ENCODE peak calls at places on chromosomes 4 and X, in ten cellular contexts. P, K, X, Z, U, Q, A, O, C and T are unnamed samples.

GRCh38 chr4:172143605-172144314 is 330.6 kb downstream of the GALNTL6 start:
- DNase-seq in C (no peak), K (no peak), U (no peak), O (no peak), P (no peak), Z (no peak), X (no peak), A (no peak), Q (peak), T (no peak)

GRCh38 chr4:170089274-170089742 is 448 bp downstream of the AADAT start:
- DNase-seq in Z (peak), P (peak), A (no peak), U (no peak), C (peak), X (no peak), O (peak), Q (peak), K (peak), T (no peak)

GRCh38 chr4:54423066-54423465 is 194.0 kb downstream of the PDGFRA start:
- DNase-seq in O (no peak), U (no peak), K (no peak), A (no peak), Z (peak), Q (no peak), X (no peak), C (no peak), P (peak), T (no peak)

GRCh38 chr4:70948665-70949284 is 44.7 kb upstream of the DCK start:
- DNase-seq in Z (no peak), P (peak), O (no peak), Q (peak), A (no peak), X (no peak), K (no peak), U (peak), C (no peak), T (no peak)

GRCh38 chr4:67750691-67751090 is 3.5 kb downstream of the GNRHR start:
- DNase-seq in U (no peak), Q (no peak), A (no peak), O (no peak), K (no peak), X (no peak), C (no peak), P (no peak), Z (peak), T (no peak)

GRCh38 chrX:20144491-20144890 is 2.9 kb upstream of the EIF1AX start:
- DNase-seq in X (peak), C (no peak), A (no peak), K (no peak), Q (no peak), U (no peak), Z (peak), P (peak), O (no peak), T (no peak)

GRCh38 chr4:51825341-51825740 is 17.6 kb upstream of the DCUN1D4 start:
- DNase-seq in O (no peak), Z (no peak), X (no peak), A (no peak), K (no peak), U (no peak), P (no peak), C (no peak), Q (no peak), T (no peak)

GRCh38 chr4:26015133-26015651 is 101.2 kb downstream of the SMIM20 start:
- DNase-seq in X (no peak), Q (peak), Z (peak), P (no peak), U (no peak), C (no peak), A (no peak), K (no peak), O (no peak), T (no peak)

GRCh38 chr4:15149842-15150592 is 147.7 kb downstream of the CPEB2 start:
- DNase-seq in K (peak), Q (peak), O (peak), U (peak), P (peak), A (no peak), C (peak), X (peak), Z (peak), T (peak)

GRCh38 chr4:1582227-1582626 is 101.9 kb downstream of the FAM53A start:
- DNase-seq in O (no peak), K (no peak), Q (no peak), U (no peak), P (no peak), A (no peak), Z (no peak), C (no peak), X (no peak), T (no peak)

GRCh38 chr4:46270986-46271596 is 118.8 kb downstream of the GABRA2 start:
- DNase-seq in O (no peak), U (peak), Z (peak), A (no peak), K (peak), X (peak), P (peak), Q (peak), C (peak), T (peak)

GRCh38 chr4:46267866-46268265 is 122.1 kb downstream of the GABRA2 start:
- DNase-seq in P (no peak), X (no peak), K (no peak), U (no peak), Q (no peak), A (no peak), C (no peak), Z (no peak), O (no peak), T (no peak)

GRCh38 chr4:46266106-46266505 is 123.8 kb downstream of the GABRA2 start:
- DNase-seq in Q (no peak), P (no peak), O (no peak), Z (no peak), A (no peak), C (no peak), U (no peak), K (no peak), X (no peak), T (no peak)
- H3K27ac ChIP-seq in Q (no peak), P (no peak), O (no peak), Z (no peak), A (no peak), C (no peak), U (no peak), K (no peak), X (no peak), T (no peak)

DNA sequence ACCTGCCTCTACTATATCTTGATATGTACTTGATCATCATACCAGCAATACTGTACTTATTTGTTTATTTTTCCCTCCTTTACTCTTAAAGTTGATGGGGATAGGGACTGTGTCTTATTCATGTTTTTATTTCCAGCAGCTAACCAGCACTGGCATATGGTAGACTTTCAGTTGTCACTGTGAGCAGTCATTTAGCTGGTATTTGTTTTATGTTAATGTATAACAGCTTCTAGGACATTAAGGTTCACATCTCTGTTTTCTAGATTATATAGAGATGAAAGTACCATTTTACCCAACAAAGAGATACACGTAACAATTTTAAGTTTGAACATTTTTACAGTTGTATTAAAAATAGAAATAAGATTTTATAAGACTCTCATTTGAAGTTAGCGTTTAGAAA is 17.9 kb downstream of the METTL14 start:
- DNase-seq in P (no peak), A (no peak), X (no peak), Z (no peak), C (no peak), K (no peak), O (no peak), U (no peak), Q (no peak), T (no peak)
- H3K4me2 ChIP-seq in P (no peak), A (no peak), X (no peak), Z (no peak), C (no peak), K (no peak), O (no peak), U (no peak), Q (no peak), T (no peak)

GRCh38 chr4:83109480-83110221 is 4.9 kb downstream of the PLAC8 start:
- DNase-seq in X (peak), P (peak), Z (peak), K (peak), Q (peak), O (peak), A (peak), C (peak), U (no peak), T (peak)

GRCh38 chr4:83112239-83112638 is 2.3 kb downstream of the PLAC8 start:
- DNase-seq in P (no peak), K (no peak), U (peak), A (peak), X (peak), Q (no peak), C (no peak), O (no peak), Z (no peak), T (peak)

GRCh38 chr4:83110222-83110945 is 4.1 kb downstream of the PLAC8 start:
- DNase-seq in O (peak), Q (peak), A (peak), C (peak), P (peak), K (peak), U (peak), X (peak), Z (peak), T (peak)

GRCh38 chr4:83112678-83113428 is 1.7 kb downstream of the PLAC8 start:
- DNase-seq in O (no peak), Q (no peak), P (no peak), X (no peak), Z (peak), U (no peak), K (no peak), C (no peak), A (peak), T (peak)

GRCh38 chr4:83110970-83111369 is 3.6 kb downstream of the PLAC8 start:
- DNase-seq in O (no peak), Z (no peak), U (no peak), Q (no peak), X (no peak), C (no peak), P (no peak), K (no peak), A (no peak), T (no peak)
- H3K27ac ChIP-seq in O (no peak), Z (no peak), U (no peak), Q (no peak), X (no peak), C (peak), P (no peak), K (no peak), A (peak), T (peak)

DNA sequence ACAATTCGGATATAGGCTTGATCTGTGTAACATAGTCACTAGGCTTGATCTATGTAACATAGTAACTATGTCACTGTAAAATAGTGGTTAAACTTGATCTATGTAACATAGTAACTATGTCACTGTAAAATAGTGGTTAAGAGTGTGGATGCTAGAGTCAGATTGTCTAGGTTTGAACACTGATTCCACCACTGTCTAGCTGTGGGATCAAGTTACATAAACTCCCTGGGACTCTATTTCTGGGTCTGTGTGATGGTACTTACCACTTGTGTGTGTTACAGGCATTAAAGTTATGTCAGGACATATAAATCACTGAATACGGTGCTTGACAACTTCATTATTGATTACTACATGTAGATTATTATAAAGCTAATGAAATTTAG is 9.6 kb upstream of the CCNG2 start:
- DNase-seq in Q (no peak), P (peak), O (no peak), A (no peak), K (no peak), C (no peak), Z (no peak), U (no peak), X (no peak), T (no peak)
- H3K4me2 ChIP-seq in Q (no peak), P (peak), O (no peak), A (no peak), K (no peak), C (peak), Z (no peak), U (peak), X (no peak), T (no peak)

GRCh38 chr4:39616651-39617050 is 22.0 kb downstream of the SMIM14 start:
- DNase-seq in U (no peak), O (no peak), X (no peak), P (no peak), K (no peak), C (no peak), Z (peak), Q (peak), A (no peak), T (no peak)
- H3K27ac ChIP-seq in U (peak), O (no peak), X (no peak), P (no peak), K (no peak), C (no peak), Z (peak), Q (no peak), A (no peak), T (no peak)

GRCh38 chrX:30309139-30309571 is at the start of gene NR0B1:
- DNase-seq in A (no peak), Q (peak), O (peak), X (no peak), K (peak), U (no peak), C (peak), Z (peak), P (no peak), T (no peak)

GRCh38 chrX:30304866-30305265 is 4.3 kb downstream of the NR0B1 start:
- DNase-seq in O (no peak), K (no peak), P (peak), Z (no peak), A (no peak), X (no peak), C (no peak), Q (no peak), U (no peak), T (no peak)

GRCh38 chrX:30310429-30311206 is 1.4 kb upstream of the NR0B1 start:
- DNase-seq in C (no peak), Z (no peak), X (no peak), A (no peak), O (no peak), Q (no peak), K (no peak), U (no peak), P (no peak), T (no peak)

GRCh38 chrX:30307466-30307865 is 1.7 kb downstream of the NR0B1 start:
- DNase-seq in C (no peak), X (no peak), K (no peak), O (no peak), P (no peak), Z (no peak), U (no peak), Q (no peak), A (no peak), T (no peak)

DNA sequence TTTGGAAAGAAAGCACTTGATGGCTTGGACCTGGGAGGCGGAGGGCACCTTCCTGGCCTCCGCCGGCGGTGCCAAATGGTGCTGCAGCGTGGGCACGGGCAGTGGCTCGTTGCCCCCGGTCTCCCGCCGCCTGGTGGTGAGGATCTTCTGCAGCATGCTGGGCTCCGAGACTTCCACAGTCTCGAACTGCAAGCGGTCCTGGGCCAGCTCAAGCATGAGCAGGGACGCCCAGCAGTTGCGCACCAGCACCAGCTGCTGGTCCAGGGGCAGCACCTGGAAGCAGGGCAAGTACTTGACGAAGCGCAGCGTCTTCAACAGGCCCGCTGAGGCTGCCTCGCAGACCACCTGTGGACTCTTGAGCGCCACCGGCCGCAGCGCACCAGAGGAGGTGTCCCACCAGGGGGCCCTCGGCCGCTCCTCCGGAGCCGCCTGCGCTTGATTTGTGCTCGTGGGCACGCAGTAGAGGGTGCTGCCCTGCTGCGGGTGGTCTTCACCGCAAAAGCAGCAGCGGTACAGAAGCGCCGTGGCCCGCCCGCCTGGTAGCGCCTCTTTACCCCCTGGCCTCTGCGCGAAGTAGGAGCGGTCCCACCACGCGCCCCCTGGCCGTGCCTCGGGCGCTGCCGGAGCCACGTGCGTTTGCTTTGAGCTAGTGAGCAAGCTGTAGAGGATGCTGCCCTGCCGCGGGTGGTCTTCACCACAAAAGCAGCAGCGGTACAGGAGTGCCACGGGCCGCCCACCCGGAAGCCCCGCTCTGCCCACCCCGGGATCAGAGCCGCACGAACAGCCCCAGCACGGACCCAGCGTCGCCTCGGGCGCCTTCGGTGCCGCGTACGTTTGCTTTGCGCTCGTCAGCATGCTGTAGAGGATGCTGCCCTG is 689 bp downstream of the NR0B1 start:
- DNase-seq in U (no peak), Q (peak), A (no peak), X (no peak), O (peak), C (peak), P (no peak), K (peak), Z (peak), T (no peak)
- H3K4me2 ChIP-seq in U (no peak), Q (peak), A (no peak), X (no peak), O (peak), C (peak), P (no peak), K (peak), Z (peak), T (no peak)